ENCODE peak calls at places on chromosomes 11 and 22, in eight cellular contexts. P is stimulated activated CD8-positive, alpha-beta memory T cell treated with anti-CD3 and anti-CD28 coated beads, Interleukin-7, amount 100 ng/mL, for 24 hours; S is neural progenitor cell; Y is CD4-positive, alpha-beta T cell; T is stimulated activated CD4-positive, alpha-beta T cell treated with anti-CD3 and anti-CD28 coated beads, TNF-alpha, amount 100 ng/mL, for 24 hours; I is SK-N-MC; M is hippocampal formation; R is ELR. C is an unnamed sample.

GRCh38 chr22:36818010-36818642 is 1.3 kb upstream of the PVALB start:
- DNase-seq in P (no peak), S (no peak), Y (no peak), T (no peak), I (no peak), M (no peak), R (peak), C (no peak)

GRCh38 chr11:19906126-19906525 is 193.5 kb downstream of the NAV2 start:
- DNase-seq in P (no peak), S (no peak), Y (no peak), T (no peak), I (no peak), M (no peak), R (no peak), C (no peak)

GRCh38 chr11:47496808-47497207 is 47.9 kb upstream of the RAPSN start:
- DNase-seq in P (no peak), S (no peak), Y (no peak), T (no peak), I (no peak), M (no peak), R (no peak), C (no peak)

GRCh38 chr11:94674005-94674491 is 94.1 kb upstream of the AMOTL1 start:
- DNase-seq in P (no peak), S (no peak), Y (no peak), T (no peak), I (no peak), M (no peak), R (no peak), C (no peak)

GRCh38 chr22:37162221-37163095 is 12.7 kb upstream of the IL2RB start:
- DNase-seq in P (no peak), S (no peak), Y (peak), T (no peak), I (no peak), M (no peak), R (peak), C (peak)

GRCh38 chr22:43733138-43733537 is 79.0 kb downstream of the EFCAB6 start:
- DNase-seq in P (no peak), S (no peak), Y (no peak), T (no peak), I (no peak), M (no peak), R (no peak), C (no peak)

GRCh38 chr22:32177221-32177765 is 18.2 kb upstream of the C22orf42 start:
- DNase-seq in P (no peak), S (peak), Y (no peak), T (no peak), I (no peak), M (no peak), R (no peak), C (no peak)

GRCh38 chr11:130847517-130847916 is 68.8 kb downstream of the SNX19 start:
- DNase-seq in P (no peak), S (no peak), Y (no peak), T (no peak), I (no peak), M (no peak), R (peak), C (no peak)

GRCh38 chr11:70509476-70509875 is 111.1 kb downstream of the CTTN start:
- DNase-seq in P (no peak), S (peak), Y (no peak), T (no peak), I (no peak), M (no peak), R (no peak), C (no peak)

GRCh38 chr11:61787928-61788491 is 4.4 kb downstream of the TMEM258 start:
- DNase-seq in P (no peak), S (peak), Y (no peak), T (no peak), I (no peak), M (peak), R (peak), C (no peak)

GRCh38 chr22:32522237-32522636 is 47.6 kb downstream of the FBXO7 start:
- DNase-seq in P (no peak), S (no peak), Y (no peak), T (no peak), I (no peak), M (no peak), R (no peak), C (no peak)

GRCh38 chr11:106395716-106396349 is 318.4 kb downstream of the AASDHPPT start:
- DNase-seq in P (no peak), S (no peak), Y (no peak), T (no peak), I (no peak), M (no peak), R (peak), C (no peak)

GRCh38 chr11:103480421-103480820 is 371.2 kb downstream of the DYNC2H1 start:
- DNase-seq in P (no peak), S (no peak), Y (no peak), T (no peak), I (no peak), M (no peak), R (no peak), C (no peak)

GRCh38 chr11:3162410-3163240 is 2.5 kb downstream of the OSBPL5 start:
- DNase-seq in P (no peak), S (no peak), Y (peak), T (no peak), I (no peak), M (peak), R (no peak), C (no peak)

GRCh38 chr11:93145381-93145780 is 52.4 kb downstream of the SLC36A4 start:
- DNase-seq in P (no peak), S (peak), Y (no peak), T (no peak), I (no peak), M (no peak), R (no peak), C (no peak)

GRCh38 chr11:57248780-57249383 is 11.8 kb upstream of the APLNR start:
- DNase-seq in P (no peak), S (peak), Y (no peak), T (no peak), I (no peak), M (peak), R (peak), C (peak)

GRCh38 chr11:10387209-10388083 is 67.6 kb upstream of the AMPD3 start:
- DNase-seq in P (no peak), S (no peak), Y (no peak), T (no peak), I (no peak), M (no peak), R (no peak), C (no peak)

GRCh38 chr11:125082611-125083311 is 19.7 kb downstream of the SLC37A2 start:
- DNase-seq in P (no peak), S (no peak), Y (no peak), T (no peak), I (no peak), M (no peak), R (peak), C (no peak)

GRCh38 chr11:86740628-86741488 is 59.5 kb upstream of the PRSS23 start:
- DNase-seq in P (no peak), S (peak), Y (no peak), T (no peak), I (peak), M (peak), R (peak), C (peak)

GRCh38 chr11:17724020-17724908 is 4.9 kb downstream of the MYOD1 start:
- DNase-seq in P (no peak), S (no peak), Y (no peak), T (no peak), I (no peak), M (no peak), R (no peak), C (no peak)

GRCh38 chr11:47980093-47980906 is at the start of gene PTPRJ:
- DNase-seq in P (no peak), S (peak), Y (peak), T (no peak), I (no peak), M (peak), R (peak), C (peak)

GRCh38 chr22:45503071-45503815 is 560 bp downstream of the FBLN1 start:
- DNase-seq in P (no peak), S (peak), Y (no peak), T (no peak), I (no peak), M (no peak), R (peak), C (no peak)